ENCODE peak calls at places on chromosomes 4 and X, in five cellular contexts. R is pancreas, U is psoas muscle, X is tibial nerve, Y is bronchial epithelial cell. J is an unnamed sample. For H3K36me3, the result is how much of the 10 kb centered on the place peaks cover.

GRCh38 chr4:39045791-39046221 is 13.6 kb upstream of the TMEM156 start:
- DNase-seq in R (no peak), X (no peak), Y (no peak), U (no peak), J (peak)

GRCh38 chrX:1679238-1679637 is 64.4 kb downstream of the ASMT start:
- DNase-seq in Y (no peak), X (no peak), R (no peak), U (no peak), J (no peak)

GRCh38 chr4:165208741-165209388 is 1.5 kb downstream of the KLHL2 start:
- DNase-seq in U (no peak), Y (no peak), R (no peak), X (no peak), J (no peak)

GRCh38 chr4:47482326-47482725 is 2.7 kb upstream of the ATP10D start:
- DNase-seq in X (no peak), U (no peak), R (no peak), Y (peak), J (no peak)

GRCh38 chr4:74447636-74448233 is 2.8 kb downstream of the AREG start:
- DNase-seq in U (no peak), Y (no peak), X (no peak), R (no peak), J (no peak)

GRCh38 chrX:49199906-49200771 is at the start of gene SYP:
- DNase-seq in X (peak), R (peak), Y (peak), U (peak), J (peak)

GRCh38 chrX:48938721-48939416 is 18.5 kb downstream of the OTUD5 start:
- DNase-seq in R (no peak), Y (no peak), U (no peak), X (no peak), J (no peak)

GRCh38 chr4:48268956-48269860 is at the start of gene TEC:
- DNase-seq in Y (peak), X (peak), U (peak), R (peak), J (peak)

GRCh38 chrX:45621356-45622041 is 420.8 kb upstream of the DIPK2B start:
- DNase-seq in U (no peak), R (no peak), Y (peak), X (no peak), J (no peak)

GRCh38 chr4:41728571-41728908 is 20.0 kb downstream of the PHOX2B start:
- DNase-seq in Y (peak), R (no peak), U (no peak), X (no peak), J (no peak)

GRCh38 chr4:184897807-184898388 is 72.1 kb upstream of the ACSL1 start:
- DNase-seq in Y (no peak), R (no peak), U (no peak), X (no peak), J (no peak)

GRCh38 chrX:133570549-133570948 is 155.3 kb upstream of the GPC4 start:
- DNase-seq in X (no peak), Y (peak), R (no peak), U (no peak), J (no peak)

GRCh38 chr4:119139316-119139715 is 3.7 kb downstream of the MYOZ2 start:
- DNase-seq in X (no peak), Y (peak), R (no peak), U (no peak), J (no peak)

GRCh38 chrX:108131471-108131870 is 39.9 kb downstream of the ATG4A start:
- DNase-seq in Y (peak), U (no peak), X (no peak), R (no peak), J (no peak)

DNA sequence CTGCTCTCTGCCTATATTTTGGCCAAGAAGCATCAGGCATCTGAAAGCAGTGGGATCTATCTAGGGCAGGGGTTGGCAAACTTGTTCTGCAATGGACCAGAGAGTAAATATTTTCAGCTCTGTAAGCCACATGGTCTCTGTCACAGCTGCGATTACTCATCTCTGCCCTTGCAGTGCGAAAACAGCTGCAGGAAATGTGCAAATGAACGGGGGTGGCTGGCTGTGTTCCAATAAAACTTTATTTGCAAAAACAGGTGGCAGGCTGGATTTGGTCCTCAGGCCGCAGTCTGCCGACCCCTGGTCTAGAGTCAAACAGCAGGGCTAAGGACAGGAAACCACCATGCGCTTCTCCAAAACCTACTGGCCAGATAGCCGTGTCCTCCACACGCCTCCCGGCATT is 48.6 kb downstream of the ACOX3 start:
- DNase-seq in R (no peak), X (peak), Y (peak), U (peak), J (no peak)
- H3K36me3 ChIP-seq in R (under half), X (under half), Y (under half), U (under half), J (under half)

DNA sequence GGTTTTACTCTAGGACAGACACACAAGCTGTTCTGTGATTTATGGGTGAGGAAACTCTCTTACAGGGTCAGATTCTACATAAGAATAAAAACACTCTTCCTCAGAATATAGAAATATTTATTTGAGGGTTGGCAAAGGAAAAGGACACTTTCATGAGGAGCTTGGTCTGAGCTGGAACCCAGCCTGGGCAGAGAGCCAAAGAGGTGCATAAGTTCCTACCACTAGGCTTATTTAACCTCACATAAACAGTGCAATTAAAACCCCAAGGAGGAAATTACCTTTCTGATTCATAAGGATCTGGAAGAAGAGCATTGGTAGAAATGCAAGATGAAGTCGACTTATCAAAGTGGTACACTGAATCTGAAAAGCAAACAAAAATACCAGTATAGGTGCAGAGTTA is 32.9 kb downstream of the SETD7 start:
- DNase-seq in Y (peak), X (no peak), U (no peak), R (no peak), J (no peak)
- H3K36me3 ChIP-seq in Y (under half), X (under half), U (half or more), R (under half), J (under half)

GRCh38 chrX:154469114-154469513 is 10.0 kb downstream of the LAGE3 start:
- DNase-seq in U (no peak), X (no peak), Y (no peak), R (no peak), J (no peak)
- H3K36me3 ChIP-seq in U (under half), X (under half), Y (under half), R (under half), J (under half)

GRCh38 chr4:4764506-4764905 is 95.0 kb upstream of the MSX1 start:
- DNase-seq in U (no peak), Y (no peak), R (no peak), X (no peak), J (no peak)
- H3K36me3 ChIP-seq in U (under half), Y (under half), R (under half), X (under half), J (under half)

DNA sequence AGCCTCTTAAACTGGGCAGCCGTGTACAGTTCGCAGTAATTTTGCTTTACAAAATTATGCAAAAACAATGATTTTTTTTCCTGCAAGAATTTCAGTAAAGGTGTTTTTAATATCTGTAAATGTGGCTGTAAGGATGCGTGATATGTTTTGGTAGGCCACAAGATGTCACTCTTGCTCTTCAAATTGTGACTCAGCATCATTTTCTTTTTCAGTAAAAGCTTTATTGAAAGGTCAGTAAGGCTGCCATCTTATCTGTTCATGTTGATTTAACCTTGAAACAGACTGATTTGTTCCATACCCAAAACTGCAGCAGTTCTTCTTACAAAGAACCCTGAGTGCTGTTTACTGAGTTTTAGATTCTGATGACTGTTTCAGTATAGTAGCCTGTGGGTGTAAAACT is 39.9 kb downstream of the TXLNG start:
- DNase-seq in U (no peak), Y (peak), R (no peak), X (no peak), J (no peak)
- H3K36me3 ChIP-seq in U (under half), Y (under half), R (under half), X (under half), J (under half)

GRCh38 chr4:128859887-128860774 is 50.6 kb downstream of the JADE1 start:
- DNase-seq in Y (no peak), X (peak), R (no peak), U (no peak), J (no peak)
- H3K36me3 ChIP-seq in Y (under half), X (under half), R (under half), U (half or more), J (under half)

GRCh38 chr4:111985386-111985890 is 159.8 kb upstream of the FAM241A start:
- DNase-seq in U (no peak), X (no peak), Y (no peak), R (no peak), J (no peak)
- H3K36me3 ChIP-seq in U (under half), X (under half), Y (under half), R (under half), J (under half)

J was measured in Caco-2.